ENCODE peak calls at places on chromosomes 5 and 9, in seven cellular contexts. V, I, F, X, K, O and E are unnamed samples.

GRCh38 chr5:141876628-141877477 is 1.4 kb downstream of the PCDH1 start:
- DNase-seq in V (no peak), I (no peak), F (no peak), X (peak), K (no peak), O (no peak), E (no peak)

GRCh38 chr5:56286015-56286992 is 53.2 kb upstream of the ANKRD55 start:
- DNase-seq in V (peak), I (no peak), F (peak), X (no peak), K (no peak), O (no peak), E (no peak)

GRCh38 chr5:28014779-28015178 is 976.4 kb upstream of the CDH9 start:
- DNase-seq in V (no peak), I (no peak), F (no peak), X (no peak), K (peak), O (no peak), E (peak)

GRCh38 chr9:84711398-84711777 is 41.9 kb downstream of the NTRK2 start:
- DNase-seq in V (no peak), I (no peak), F (no peak), X (no peak), K (no peak), O (no peak), E (no peak)

GRCh38 chr5:121910036-121910435 is 51.7 kb upstream of the SRFBP1 start:
- DNase-seq in V (no peak), I (no peak), F (no peak), X (no peak), K (no peak), O (no peak), E (no peak)

GRCh38 chr5:35908266-35908665 is 30.2 kb downstream of the CAPSL start:
- DNase-seq in V (no peak), I (no peak), F (no peak), X (no peak), K (no peak), O (no peak), E (no peak)

GRCh38 chr5:19886123-19886921 is 101.7 kb downstream of the CDH18 start:
- DNase-seq in V (peak), I (no peak), F (peak), X (no peak), K (peak), O (no peak), E (peak)

GRCh38 chr9:107222020-107222522 is 61.0 kb upstream of the RAD23B start:
- DNase-seq in V (no peak), I (no peak), F (peak), X (no peak), K (peak), O (no peak), E (peak)

GRCh38 chr9:35650341-35651158 is at the start of gene SIT1:
- DNase-seq in V (no peak), I (no peak), F (no peak), X (no peak), K (no peak), O (no peak), E (no peak)

GRCh38 chr5:168752416-168753190 is 173.4 kb upstream of the PANK3 start:
- DNase-seq in V (no peak), I (no peak), F (no peak), X (no peak), K (no peak), O (no peak), E (no peak)

GRCh38 chr5:67404261-67405100 is 207.9 kb upstream of the CD180 start:
- DNase-seq in V (no peak), I (no peak), F (peak), X (no peak), K (peak), O (no peak), E (peak)

GRCh38 chr5:180540050-180540694 is 46.0 kb downstream of the CNOT6 start:
- DNase-seq in V (no peak), I (no peak), F (no peak), X (no peak), K (no peak), O (no peak), E (no peak)

GRCh38 chr5:139649082-139649991 is 1.2 kb downstream of the CXXC5 start:
- DNase-seq in V (no peak), I (no peak), F (no peak), X (no peak), K (no peak), O (no peak), E (no peak)

GRCh38 chr9:97564291-97565175 is 63.1 kb downstream of the TMOD1 start:
- DNase-seq in V (peak), I (no peak), F (peak), X (peak), K (peak), O (peak), E (peak)

GRCh38 chr5:74934949-74935751 is 69.0 kb upstream of the FAM169A start:
- DNase-seq in V (no peak), I (no peak), F (peak), X (no peak), K (peak), O (peak), E (peak)

GRCh38 chr9:70514273-70514672 is 99.8 kb upstream of the KLF9 start:
- DNase-seq in V (no peak), I (no peak), F (no peak), X (no peak), K (no peak), O (no peak), E (no peak)

GRCh38 chr9:117887941-117888340 is 183.7 kb downstream of the TLR4 start:
- DNase-seq in V (no peak), I (no peak), F (no peak), X (no peak), K (no peak), O (no peak), E (no peak)

GRCh38 chr9:27293046-27293445 is 3.9 kb downstream of the EQTN start:
- DNase-seq in V (no peak), I (no peak), F (no peak), X (no peak), K (no peak), O (no peak), E (no peak)

GRCh38 chr9:21661626-21662025 is 140.8 kb upstream of the MTAP start:
- DNase-seq in V (no peak), I (no peak), F (peak), X (no peak), K (peak), O (no peak), E (peak)

GRCh38 chr5:32369032-32369431 is 56.3 kb upstream of the MTMR12 start:
- DNase-seq in V (no peak), I (no peak), F (no peak), X (no peak), K (peak), O (no peak), E (no peak)

GRCh38 chr5:172370648-172371248 is 83.6 kb downstream of the SH3PXD2B start:
- DNase-seq in V (peak), I (no peak), F (peak), X (no peak), K (peak), O (no peak), E (peak)

GRCh38 chr9:96218821-96219614 is 83.0 kb downstream of the HSD17B3 start:
- DNase-seq in V (no peak), I (no peak), F (no peak), X (no peak), K (no peak), O (peak), E (no peak)

GRCh38 chr5:143592648-143593047 is 189.2 kb upstream of the NR3C1 start:
- DNase-seq in V (no peak), I (no peak), F (peak), X (no peak), K (peak), O (no peak), E (peak)

GRCh38 chr9:1366300-1366699 is 316.1 kb downstream of the DMRT2 start:
- DNase-seq in V (no peak), I (no peak), F (no peak), X (no peak), K (no peak), O (no peak), E (no peak)

GRCh38 chr9:35937227-35937626 is 20.7 kb downstream of the OR2S2 start:
- DNase-seq in V (no peak), I (no peak), F (peak), X (no peak), K (peak), O (no peak), E (peak)

GRCh38 chr5:157672976-157673375 is 1.6 kb downstream of the C5orf52 start:
- DNase-seq in V (no peak), I (no peak), F (no peak), X (peak), K (no peak), O (no peak), E (no peak)

GRCh38 chr9:79353856-79354520 is 217.8 kb upstream of the TLE4 start:
- DNase-seq in V (no peak), I (no peak), F (peak), X (no peak), K (peak), O (no peak), E (peak)

GRCh38 chr9:116482740-116483139 is 204.4 kb upstream of the TRIM32 start:
- DNase-seq in V (no peak), I (no peak), F (no peak), X (no peak), K (peak), O (no peak), E (no peak)

GRCh38 chr5:125409101-125409495 is 662.7 kb upstream of the ZNF608 start:
- DNase-seq in V (no peak), I (no peak), F (peak), X (no peak), K (peak), O (no peak), E (no peak)

DNA sequence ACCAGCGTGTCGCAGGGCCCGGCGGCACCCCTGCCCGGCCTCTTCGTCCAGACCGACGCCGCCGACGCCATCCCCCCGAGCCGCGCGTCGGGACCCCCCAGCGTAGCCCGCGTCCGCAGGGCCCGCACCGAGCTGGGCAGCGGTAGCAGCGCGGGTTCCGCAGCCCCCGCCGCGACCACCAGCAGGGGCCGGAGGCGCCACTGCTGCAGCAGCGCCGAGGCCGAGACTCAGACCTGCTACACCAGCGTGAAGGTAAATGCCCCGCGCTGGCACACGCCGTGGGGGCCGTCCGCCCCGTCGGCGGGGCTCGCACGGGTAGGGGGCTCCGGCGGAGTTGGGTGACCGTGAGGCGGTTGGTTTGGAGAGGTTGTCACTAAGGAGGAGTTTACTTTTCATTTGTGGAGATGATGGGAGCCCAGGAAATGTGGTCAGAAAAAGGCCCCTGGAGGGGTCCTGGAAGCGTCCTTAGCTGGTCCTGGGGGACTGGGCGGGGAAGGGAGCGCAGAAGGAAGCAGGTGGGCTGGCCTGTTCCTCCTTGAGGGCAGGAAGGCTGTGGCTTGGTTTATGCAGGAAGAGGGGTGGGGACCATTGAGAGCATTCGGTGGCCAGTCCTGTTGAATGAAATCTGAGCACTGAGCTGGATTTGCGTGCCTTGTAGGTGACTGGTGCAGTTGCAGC is 672 bp downstream of the PDE8B start:
- DNase-seq in V (no peak), I (no peak), F (no peak), X (no peak), K (no peak), O (no peak), E (no peak)
- H3K4me3 ChIP-seq in V (peak), I (peak), F (peak), X (peak), K (peak), O (peak), E (no peak)

GRCh38 chr9:83166369-83166768 is 103.4 kb upstream of the RASEF start:
- DNase-seq in V (no peak), I (no peak), F (no peak), X (peak), K (no peak), O (no peak), E (no peak)

DNA sequence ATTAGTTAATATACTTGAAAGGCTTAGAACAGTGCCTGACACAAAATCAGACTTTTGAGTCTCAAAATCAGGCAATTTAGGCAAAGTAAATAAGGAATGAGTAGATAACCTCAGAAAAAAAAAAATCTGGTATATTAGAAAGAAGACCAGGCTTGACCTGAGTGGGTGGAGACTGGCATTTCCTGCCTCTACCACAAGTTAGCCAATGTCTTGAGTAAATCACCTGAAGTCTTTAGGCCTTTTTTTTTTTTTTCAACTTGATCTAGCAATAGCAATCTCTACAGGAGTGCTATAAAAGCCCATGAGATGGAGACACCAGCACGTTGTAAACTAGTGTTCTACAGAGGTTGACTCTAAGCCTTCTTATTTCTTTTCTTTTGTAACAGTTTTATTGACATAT is 104.2 kb upstream of the RASEF start:
- DNase-seq in V (no peak), I (no peak), F (no peak), X (no peak), K (no peak), O (no peak), E (no peak)
- TF ChIP-seq CTCF in V (no peak), I (no peak), F (no peak), X (no peak), K (no peak), O (no peak), E (no peak)

DNA sequence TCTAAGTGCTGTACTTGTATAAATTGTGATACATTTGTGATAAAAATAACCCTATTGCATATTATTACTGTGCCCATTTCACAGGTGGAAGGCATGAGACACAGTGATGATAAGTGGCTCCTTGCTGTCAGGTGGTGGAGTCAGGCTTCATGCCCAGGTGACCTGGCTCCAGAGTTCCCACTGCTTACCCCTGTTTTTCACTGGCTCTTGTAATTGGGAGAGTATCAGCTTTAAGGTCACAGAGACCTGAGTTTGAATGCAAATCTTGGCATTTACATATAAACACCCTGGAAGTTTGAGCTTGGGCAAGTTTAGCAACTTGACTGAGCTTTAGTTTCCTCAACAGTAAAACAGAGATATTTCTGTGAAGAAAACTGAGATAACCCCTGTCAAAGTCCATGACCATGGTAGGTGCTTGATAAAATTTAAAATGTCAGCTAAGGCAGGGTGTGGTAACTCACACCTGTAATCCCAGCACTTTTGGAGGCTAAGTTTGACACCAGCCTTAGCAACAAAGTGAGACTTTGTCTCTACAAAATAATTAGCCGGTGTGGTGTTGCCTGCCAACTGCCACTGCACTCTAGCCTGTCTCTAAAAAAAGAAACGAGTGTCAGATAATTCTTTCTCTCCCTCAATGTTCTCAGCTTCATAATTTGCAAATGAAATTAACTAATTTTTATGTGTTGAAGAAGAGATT is 29.2 kb downstream of the MAT2B start:
- DNase-seq in V (no peak), I (no peak), F (no peak), X (no peak), K (no peak), O (no peak), E (no peak)
- H3K4me3 ChIP-seq in V (no peak), I (no peak), F (no peak), X (no peak), K (no peak), O (no peak), E (no peak)

DNA sequence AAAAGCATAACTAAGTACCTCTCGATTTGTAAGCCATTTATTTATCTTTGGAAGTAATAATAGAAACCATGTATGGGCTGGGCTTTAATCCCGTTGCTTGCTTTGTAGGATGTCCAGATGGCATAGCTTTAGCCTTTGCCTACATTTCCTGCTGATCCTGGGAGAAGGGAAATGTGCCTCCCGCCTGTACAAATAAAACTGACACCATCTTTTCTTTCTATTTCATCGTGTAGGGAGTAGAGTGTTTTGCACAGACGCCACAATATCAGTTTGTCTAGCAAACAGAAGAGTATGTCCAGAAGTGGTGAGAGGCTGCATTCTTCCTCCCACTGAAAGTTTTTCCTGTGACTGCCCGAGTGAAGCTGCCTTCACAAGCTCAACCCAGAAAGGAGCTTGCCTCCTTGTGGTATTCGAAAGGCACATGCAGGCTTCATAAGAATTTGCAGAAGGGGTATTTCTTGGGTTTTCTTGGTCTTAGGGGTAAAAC is 24.7 kb upstream of the TJP2 start:
- DNase-seq in V (peak), I (no peak), F (peak), X (no peak), K (peak), O (peak), E (peak)
- TF ChIP-seq CTCF in V (peak), I (peak), F (peak), X (no peak), K (peak), O (no peak), E (peak)

DNA sequence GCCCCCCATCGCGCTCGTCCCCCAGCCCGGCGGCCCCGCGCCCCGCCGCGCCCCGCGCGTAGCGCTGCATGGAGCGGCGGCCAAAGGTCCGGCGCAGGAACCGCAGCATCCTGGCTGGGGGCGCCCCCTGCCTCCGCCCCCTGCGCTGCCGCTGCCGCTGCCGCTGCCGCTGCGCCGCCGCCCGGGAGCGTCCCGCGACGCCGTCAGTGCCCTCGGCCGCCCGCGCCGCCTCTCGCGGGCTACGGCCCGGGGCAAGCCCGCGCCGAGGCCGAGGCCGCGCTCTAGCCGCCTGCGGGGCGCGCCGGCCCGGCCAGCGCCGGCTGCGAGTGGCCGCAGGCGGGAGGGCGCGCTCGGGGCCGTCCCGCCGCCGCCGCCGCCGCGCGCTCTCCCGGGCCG is 523 bp downstream of the EPB41L4B start:
- DNase-seq in V (no peak), I (no peak), F (no peak), X (peak), K (no peak), O (no peak), E (no peak)
- H3K4me3 ChIP-seq in V (peak), I (peak), F (peak), X (no peak), K (peak), O (peak), E (no peak)